ENCODE peak calls at places on chromosomes 12 and 14, in four cellular contexts. H is IMR-90, A is K562, W is GM12878. I is an unnamed sample.

GRCh38 chr14:65850429-65851145 is 438.1 kb downstream of the FUT8 start:
- DNase-seq in A (no peak), H (no peak), W (no peak), I (no peak)

GRCh38 chr12:12821975-12822374 is 8.8 kb downstream of the DDX47 start:
- DNase-seq in A (no peak), W (no peak), H (no peak), I (no peak)

GRCh38 chr14:98154254-98154653 is 1117.7 kb downstream of the BCL11B start:
- DNase-seq in A (no peak), H (no peak), W (no peak), I (no peak)

GRCh38 chr12:119775246-119775895 is 101.7 kb downstream of the CIT start:
- DNase-seq in W (no peak), H (no peak), A (no peak), I (no peak)

GRCh38 chr12:3456809-3457208 is 34.2 kb upstream of the PRMT8 start:
- DNase-seq in H (no peak), W (no peak), A (no peak), I (no peak)

GRCh38 chr12:121376754-121377697 is 22.9 kb upstream of the RNF34 start:
- DNase-seq in W (no peak), A (no peak), H (no peak), I (no peak)

GRCh38 chr12:80314741-80315140 is 129.3 kb upstream of the PTPRQ start:
- DNase-seq in A (no peak), H (no peak), W (no peak), I (no peak)

GRCh38 chr12:98253207-98253606 is 262.2 kb upstream of the TMPO start:
- DNase-seq in W (no peak), H (no peak), A (no peak), I (no peak)

GRCh38 chr12:92927436-92928116 is 1.5 kb downstream of the EEA1 start:
- DNase-seq in W (no peak), H (peak), A (peak), I (peak)

GRCh38 chr12:49868449-49868848 is 25.5 kb upstream of the BCDIN3D start:
- DNase-seq in A (no peak), W (no peak), H (no peak), I (no peak)

GRCh38 chr12:27705263-27705662 is 5.4 kb upstream of the MRPS35 start:
- DNase-seq in A (peak), H (no peak), W (no peak), I (no peak)

GRCh38 chr12:120678572-120678971 is 8.4 kb upstream of the MLEC start:
- DNase-seq in A (no peak), H (no peak), W (no peak), I (no peak)

GRCh38 chr14:57747036-57747435 is 118.9 kb downstream of the SLC35F4 start:
- DNase-seq in H (no peak), W (no peak), A (no peak), I (peak)

GRCh38 chr14:53295985-53296582 is 143.0 kb upstream of the DDHD1 start:
- DNase-seq in H (peak), A (peak), W (no peak), I (peak)

GRCh38 chr14:74456684-74457083 is 30.7 kb upstream of the SYNDIG1L start:
- DNase-seq in H (no peak), W (no peak), A (no peak), I (no peak)

GRCh38 chr12:124914392-124915248 is at the start of gene UBC:
- DNase-seq in W (no peak), H (peak), A (peak), I (no peak)

GRCh38 chr14:68234101-68234905 is 414.7 kb downstream of the RAD51B start:
- DNase-seq in H (peak), W (no peak), A (no peak), I (no peak)

GRCh38 chr12:96985515-96986362 is 78.7 kb downstream of the NEDD1 start:
- DNase-seq in H (no peak), A (peak), W (no peak), I (peak)

GRCh38 chr14:52397844-52398243 is 83.7 kb downstream of the PTGER2 start:
- DNase-seq in W (no peak), A (no peak), H (peak), I (no peak)

GRCh38 chr12:91225316-91225715 is 42.7 kb upstream of the DCN start:
- DNase-seq in H (peak), A (no peak), W (no peak), I (no peak)

GRCh38 chr14:92460916-92461579 is 52.5 kb upstream of the RIN3 start:
- DNase-seq in A (no peak), W (peak), H (peak), I (no peak)

GRCh38 chr12:10361622-10362021 is 28.2 kb downstream of the KLRK1 start:
- DNase-seq in W (no peak), A (peak), H (peak), I (no peak)

GRCh38 chr14:85250369-85250768 is 279.6 kb upstream of the FLRT2 start:
- DNase-seq in H (no peak), A (no peak), W (no peak), I (no peak)

DNA sequence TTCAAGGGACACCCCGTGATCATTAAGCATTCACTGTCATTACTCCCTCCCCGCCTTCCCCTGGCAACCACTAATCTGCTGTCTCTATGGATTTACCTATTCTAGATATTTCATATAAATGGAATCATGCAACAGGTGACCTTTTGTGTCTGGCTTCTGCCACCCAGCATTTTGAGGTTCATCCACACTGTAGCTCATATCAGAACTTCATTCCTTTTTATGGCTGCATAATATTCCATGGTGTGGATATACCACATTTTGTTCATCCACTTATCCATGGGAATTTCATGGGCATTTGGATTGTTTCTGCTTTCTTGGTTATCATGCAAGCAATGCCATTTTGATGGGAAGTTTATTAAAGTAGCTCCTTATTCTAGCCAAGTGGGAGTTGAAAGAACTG is 184.2 kb upstream of the VASH1 start:
- DNase-seq in W (no peak), H (no peak), A (no peak), I (no peak)
- TF ChIP-seq ELK1 in W (no peak), H (no peak), A (no peak), I (no peak)

DNA sequence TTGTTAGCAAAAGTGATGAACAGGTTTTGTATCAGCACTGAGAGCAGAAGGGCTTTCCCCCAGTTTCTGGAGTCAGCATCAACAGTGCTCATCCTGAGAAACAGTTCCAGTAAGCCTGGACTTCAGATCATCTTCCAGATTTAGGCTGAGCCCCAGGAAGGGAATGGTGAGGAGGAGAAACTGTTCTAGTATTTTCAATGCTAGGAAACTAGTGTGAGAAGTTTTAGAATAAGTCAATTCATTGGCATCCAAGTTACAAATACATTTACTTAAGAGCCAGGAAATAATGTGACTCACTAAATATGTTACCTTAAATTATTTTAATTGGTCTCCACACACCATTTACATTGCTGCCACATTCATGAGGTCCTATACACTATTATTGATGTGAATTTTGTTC is 123.3 kb downstream of the SRGAP1 start:
- DNase-seq in A (no peak), W (no peak), H (peak), I (no peak)
- TF ChIP-seq RCOR1 in A (no peak), W (no peak), H (no peak), I (no peak)

GRCh38 chr14:95529242-95529641 is 5.6 kb upstream of the GLRX5 start:
- DNase-seq in W (no peak), H (no peak), A (no peak), I (no peak)

GRCh38 chr14:95526483-95527391 is 8.1 kb upstream of the GLRX5 start:
- DNase-seq in W (no peak), A (peak), H (peak), I (no peak)

GRCh38 chr14:95524706-95525512 is 8.5 kb upstream of the SYNE3 start:
- DNase-seq in W (no peak), A (no peak), H (peak), I (no peak)

GRCh38 chr14:95525999-95526398 is 8.9 kb upstream of the GLRX5 start:
- DNase-seq in W (no peak), A (no peak), H (no peak), I (no peak)

DNA sequence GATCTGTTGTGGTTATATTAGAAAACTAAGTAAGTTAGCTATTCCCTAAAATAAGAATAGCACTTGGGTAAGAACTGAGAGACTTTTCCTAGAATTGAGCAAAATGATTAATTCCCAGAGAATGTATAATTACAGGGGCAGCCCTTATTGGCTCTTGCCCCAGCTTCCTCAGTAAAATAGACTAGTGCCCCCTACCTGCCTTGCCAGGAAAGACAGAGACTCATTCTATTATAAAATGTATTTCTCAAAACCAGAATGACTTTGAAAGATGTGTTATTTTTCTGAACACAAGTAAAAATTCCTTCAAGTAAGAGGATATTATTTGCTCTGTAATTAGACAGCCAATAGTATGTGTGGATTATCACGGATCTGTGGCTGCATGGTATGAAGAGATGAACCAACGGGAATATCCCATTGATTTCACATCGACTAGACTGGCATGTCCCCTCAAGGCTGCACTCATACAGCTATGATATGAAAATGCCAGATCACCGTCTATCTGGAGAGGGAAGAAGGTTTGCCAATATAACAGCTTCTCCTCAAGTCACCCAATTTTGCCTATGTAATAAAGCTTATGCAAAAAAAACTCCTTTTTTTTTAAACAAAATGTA is 7.4 kb upstream of the GLRX5 start:
- DNase-seq in H (peak), W (no peak), A (peak), I (no peak)
- TF ChIP-seq ELK1 in H (no peak), W (no peak), A (no peak), I (no peak)

GRCh38 chr14:24376448-24377070 is 8.6 kb downstream of the NFATC4 start:
- DNase-seq in W (no peak), H (no peak), A (no peak), I (no peak)
- TF ChIP-seq RCOR1 in W (no peak), H (no peak), A (no peak), I (no peak)

GRCh38 chr14:22280497-22281321 is 308.3 kb downstream of the DAD1 start:
- DNase-seq in W (no peak), H (no peak), A (no peak), I (no peak)
- TF ChIP-seq ELK1 in W (no peak), H (no peak), A (no peak), I (no peak)

DNA sequence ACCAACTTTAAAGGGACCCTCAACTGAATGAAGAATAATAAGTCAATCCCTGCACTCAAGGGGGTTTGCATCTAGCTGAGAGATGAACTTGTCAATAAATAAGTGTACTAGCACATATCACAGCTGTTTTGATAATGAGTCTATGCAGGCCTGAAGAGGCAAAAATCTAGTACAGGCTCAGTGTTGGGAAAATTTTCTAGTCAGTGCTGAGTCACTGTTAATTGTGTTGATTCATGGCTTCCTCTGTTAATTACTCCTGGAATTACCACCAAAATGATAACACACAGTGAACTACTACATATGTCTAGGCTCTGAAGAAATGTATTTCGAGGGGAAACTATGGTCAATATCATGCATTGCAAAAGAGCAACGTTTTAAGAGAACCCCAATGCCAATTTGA is 18.9 kb downstream of the SNRPF start:
- DNase-seq in H (no peak), W (no peak), A (peak), I (no peak)
- TF ChIP-seq RCOR1 in H (no peak), W (no peak), A (no peak), I (no peak)

DNA sequence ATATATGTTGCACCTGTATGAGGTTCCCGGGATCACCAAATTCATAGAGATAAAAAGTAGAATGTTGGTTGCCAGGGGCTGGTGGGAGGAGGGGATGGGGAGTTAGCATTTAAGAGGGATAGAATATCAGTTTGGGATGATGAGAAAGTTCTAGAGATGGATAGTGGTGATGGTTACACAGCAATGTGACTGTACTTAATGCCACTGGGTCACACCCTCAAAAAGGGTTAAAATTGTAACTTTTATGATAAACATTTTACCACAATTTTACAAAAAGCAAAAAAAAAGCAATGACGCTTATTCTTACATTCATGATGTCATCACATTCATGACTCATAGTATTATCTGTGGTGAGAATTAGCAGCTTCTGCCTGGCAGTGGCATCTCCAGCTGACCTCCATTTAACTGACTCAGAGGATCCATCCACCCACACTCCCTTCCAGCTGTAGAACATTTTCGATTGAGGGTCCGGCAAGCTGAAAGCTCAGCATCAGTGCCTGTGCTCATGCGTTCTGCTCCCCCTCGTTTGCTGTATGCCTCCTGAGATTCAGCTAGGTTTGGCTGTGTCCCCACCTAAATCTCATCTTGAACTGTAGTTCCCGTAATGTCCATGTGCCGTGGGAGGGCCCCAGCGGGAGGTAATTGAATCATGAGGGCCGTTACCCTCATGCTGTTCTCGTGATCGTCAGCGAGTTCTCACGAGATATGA is 64.8 kb upstream of the TMEM260 start:
- DNase-seq in H (peak), A (peak), W (no peak), I (peak)
- TF ChIP-seq ELK1 in H (no peak), A (no peak), W (no peak), I (no peak)

DNA sequence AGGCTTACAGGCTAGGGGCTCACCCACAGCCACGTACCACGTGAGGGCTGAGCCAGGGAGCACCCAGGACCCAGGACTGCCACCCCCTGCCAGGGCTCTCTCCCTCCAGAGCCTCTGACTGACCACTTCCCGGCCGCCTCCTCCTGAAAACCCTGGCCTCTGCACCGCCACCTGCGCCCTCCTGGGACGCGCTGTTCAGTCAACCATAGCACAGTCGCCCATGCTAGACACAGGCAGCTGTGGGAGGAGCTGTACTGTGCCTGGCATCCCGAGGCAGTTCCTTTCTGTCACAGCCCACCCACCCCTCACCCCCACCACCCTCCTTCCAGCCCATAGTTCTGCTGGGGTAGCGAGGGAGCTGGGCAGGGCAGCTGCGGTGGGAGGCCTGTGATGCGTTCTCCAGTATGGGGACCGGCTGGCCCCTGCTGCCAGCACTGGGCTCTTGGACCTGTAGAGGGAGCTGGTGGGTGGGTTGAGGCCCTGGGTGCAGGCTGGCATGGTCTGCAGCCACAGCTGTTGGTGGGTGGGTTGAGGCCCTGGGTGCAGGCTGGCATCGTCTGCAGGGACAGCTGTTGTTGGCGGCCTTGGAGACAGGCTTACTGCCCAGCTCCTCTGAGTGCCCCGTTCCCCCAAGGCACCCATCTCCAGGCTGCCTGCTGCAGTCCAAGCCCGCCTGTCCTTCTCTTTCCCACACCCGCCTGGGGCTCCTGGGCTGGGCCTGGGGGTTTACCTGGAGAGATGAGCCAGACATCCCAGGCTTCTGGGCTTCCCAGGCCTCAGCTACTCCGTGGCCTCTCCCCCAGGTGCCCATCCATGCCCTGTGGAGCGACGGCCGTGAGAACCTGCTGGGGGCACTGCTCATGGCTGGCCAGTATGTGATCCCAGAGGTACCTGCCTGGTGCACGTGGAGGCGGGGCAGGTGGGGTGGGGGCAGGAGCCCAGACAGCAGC is 11.5 kb downstream of the ASPG start:
- DNase-seq in W (no peak), A (no peak), H (no peak), I (no peak)
- TF ChIP-seq RCOR1 in W (no peak), A (no peak), H (no peak), I (no peak)

GRCh38 chr12:20549115-20549719 is 145.9 kb upstream of the SLCO1C1 start:
- DNase-seq in H (peak), A (no peak), W (no peak), I (peak)
- TF ChIP-seq ELK1 in H (no peak), A (no peak), W (no peak), I (no peak)

DNA sequence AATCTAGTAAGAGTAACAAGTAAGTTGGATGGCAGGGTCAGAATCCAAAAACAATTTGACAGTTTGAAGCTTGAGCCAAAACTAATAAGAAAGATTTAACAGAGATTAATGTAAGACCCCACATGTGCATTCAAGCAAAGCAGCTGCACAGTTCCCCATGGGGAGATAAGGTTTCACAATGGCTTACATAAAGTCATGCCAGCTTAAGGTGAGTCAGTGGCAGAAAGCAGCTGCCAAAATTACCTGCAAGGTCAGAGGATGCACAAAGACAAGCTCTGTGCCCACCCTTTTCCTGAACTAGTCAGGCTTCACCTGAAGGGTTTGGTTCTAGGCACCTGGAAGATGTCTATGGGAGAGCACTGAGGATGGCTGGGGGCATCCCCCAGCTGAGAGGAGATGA is 36.6 kb upstream of the KRT77 start:
- DNase-seq in H (no peak), A (no peak), W (no peak), I (no peak)
- TF ChIP-seq RCOR1 in H (no peak), A (no peak), W (no peak), I (no peak)